ENCODE peak calls at places on chromosomes 6 and 20, in eight cellular contexts. V is stimulated activated naive CD4-positive, alpha-beta T cell; I is glutamatergic neuron; F is right lobe of liver; B is cardiac muscle cell; S is amniotic stem cell; E is HEK293T; A is EH. D is an unnamed sample.

GRCh38 chr6:52514514-52514913 is 62.3 kb downstream of the TRAM2 start:
- DNase-seq in V (no peak), I (no peak), F (no peak), B (no peak), S (no peak), E (no peak), A (peak), D (no peak)

GRCh38 chr6:84657486-84657885 is 106.9 kb downstream of the TBX18 start:
- DNase-seq in V (no peak), I (no peak), F (no peak), B (no peak), S (no peak), E (no peak), A (peak), D (no peak)

GRCh38 chr20:34632870-34633452 is 43.9 kb downstream of the PIGU start:
- DNase-seq in V (no peak), I (no peak), F (no peak), B (no peak), S (no peak), E (no peak), A (no peak), D (no peak)

GRCh38 chr6:107416179-107416578 is 43.2 kb downstream of the PDSS2 start:
- DNase-seq in V (no peak), I (no peak), F (no peak), B (no peak), S (no peak), E (no peak), A (no peak), D (no peak)

GRCh38 chr6:19444481-19444880 is 392.7 kb upstream of the ID4 start:
- DNase-seq in V (no peak), I (no peak), F (no peak), B (no peak), S (no peak), E (no peak), A (peak), D (no peak)

GRCh38 chr6:132190815-132191175 is 210.5 kb downstream of the MOXD1 start:
- DNase-seq in V (no peak), I (no peak), F (no peak), B (no peak), S (no peak), E (no peak), A (peak), D (no peak)

GRCh38 chr6:71498643-71499042 is 210.0 kb downstream of the OGFRL1 start:
- DNase-seq in V (no peak), I (no peak), F (no peak), B (no peak), S (no peak), E (no peak), A (no peak), D (no peak)

GRCh38 chr6:166361080-166361429 is 18.7 kb upstream of the SFT2D1 start:
- DNase-seq in V (no peak), I (no peak), F (peak), B (no peak), S (no peak), E (no peak), A (peak), D (no peak)

GRCh38 chr6:88728756-88729155 is 234.7 kb downstream of the RNGTT start:
- DNase-seq in V (no peak), I (no peak), F (no peak), B (no peak), S (no peak), E (no peak), A (no peak), D (no peak)

GRCh38 chr6:145015739-145016558 is 719.4 kb downstream of the EPM2A start:
- DNase-seq in V (no peak), I (no peak), F (no peak), B (no peak), S (peak), E (no peak), A (peak), D (peak)

GRCh38 chr20:60057866-60058807 is 99.9 kb downstream of the CDH26 start:
- DNase-seq in V (no peak), I (peak), F (peak), B (peak), S (no peak), E (peak), A (peak), D (peak)

GRCh38 chr20:33645421-33645820 is 16.7 kb upstream of the C20orf144 start:
- DNase-seq in V (no peak), I (no peak), F (no peak), B (no peak), S (no peak), E (no peak), A (no peak), D (no peak)